ENCODE peak calls at places on chromosomes 3 and 15, in ten cellular contexts. One of them, this sample, is unnamed.

GRCh38 chr3:15292765-15293522 is 39.4 kb downstream of the SH3BP5 start:
- DNase-seq in cardiac muscle cell: no peak
- DNase-seq in body of pancreas: peak
- DNase-seq in fibroblast of lung: peak
- DNase-seq in astrocyte of the spinal cord: peak
- DNase-seq in AG10803: no peak
- DNase-seq in cardiac fibroblast: peak
- DNase-seq in IMR-90: peak
- DNase-seq in fibroblast of pulmonary artery: peak
- DNase-seq in adrenal gland: peak
- DNase-seq in this sample: peak

GRCh38 chr15:42331235-42331634 is 28.1 kb upstream of the CAPN3 start:
- DNase-seq in cardiac muscle cell: peak
- DNase-seq in body of pancreas: no peak
- DNase-seq in fibroblast of lung: no peak
- DNase-seq in astrocyte of the spinal cord: no peak
- DNase-seq in AG10803: peak
- DNase-seq in cardiac fibroblast: no peak
- DNase-seq in IMR-90: peak
- DNase-seq in fibroblast of pulmonary artery: no peak
- DNase-seq in adrenal gland: no peak
- DNase-seq in this sample: no peak

GRCh38 chr3:159923961-159924360 is 64.7 kb upstream of the IL12A start:
- DNase-seq in cardiac muscle cell: no peak
- DNase-seq in body of pancreas: no peak
- DNase-seq in fibroblast of lung: peak
- DNase-seq in astrocyte of the spinal cord: no peak
- DNase-seq in AG10803: no peak
- DNase-seq in cardiac fibroblast: peak
- DNase-seq in IMR-90: peak
- DNase-seq in fibroblast of pulmonary artery: no peak
- DNase-seq in adrenal gland: no peak
- DNase-seq in this sample: no peak

GRCh38 chr15:48005921-48006541 is 114.8 kb upstream of the SLC24A5 start:
- DNase-seq in cardiac muscle cell: no peak
- DNase-seq in body of pancreas: no peak
- DNase-seq in fibroblast of lung: no peak
- DNase-seq in astrocyte of the spinal cord: no peak
- DNase-seq in AG10803: peak
- DNase-seq in cardiac fibroblast: no peak
- DNase-seq in IMR-90: no peak
- DNase-seq in fibroblast of pulmonary artery: no peak
- DNase-seq in adrenal gland: no peak
- DNase-seq in this sample: peak

GRCh38 chr15:78162038-78162437 is 12.9 kb downstream of the IDH3A start:
- DNase-seq in cardiac muscle cell: no peak
- DNase-seq in body of pancreas: no peak
- DNase-seq in fibroblast of lung: no peak
- DNase-seq in astrocyte of the spinal cord: no peak
- DNase-seq in AG10803: no peak
- DNase-seq in cardiac fibroblast: no peak
- DNase-seq in IMR-90: no peak
- DNase-seq in fibroblast of pulmonary artery: no peak
- DNase-seq in adrenal gland: no peak
- DNase-seq in this sample: no peak

GRCh38 chr15:47674576-47675232 is 42.6 kb upstream of the SEMA6D start:
- DNase-seq in cardiac muscle cell: no peak
- DNase-seq in body of pancreas: no peak
- DNase-seq in fibroblast of lung: no peak
- DNase-seq in astrocyte of the spinal cord: no peak
- DNase-seq in AG10803: no peak
- DNase-seq in cardiac fibroblast: no peak
- DNase-seq in IMR-90: no peak
- DNase-seq in fibroblast of pulmonary artery: no peak
- DNase-seq in adrenal gland: no peak
- DNase-seq in this sample: no peak

GRCh38 chr3:45590256-45590655 is 4.3 kb upstream of the LIMD1 start:
- DNase-seq in cardiac muscle cell: no peak
- DNase-seq in body of pancreas: no peak
- DNase-seq in fibroblast of lung: no peak
- DNase-seq in astrocyte of the spinal cord: no peak
- DNase-seq in AG10803: no peak
- DNase-seq in cardiac fibroblast: no peak
- DNase-seq in IMR-90: no peak
- DNase-seq in fibroblast of pulmonary artery: no peak
- DNase-seq in adrenal gland: no peak
- DNase-seq in this sample: no peak

GRCh38 chr15:58932791-58933310 is 628 bp downstream of the SLTM start:
- DNase-seq in cardiac muscle cell: peak
- DNase-seq in body of pancreas: peak
- DNase-seq in fibroblast of lung: peak
- DNase-seq in astrocyte of the spinal cord: peak
- DNase-seq in AG10803: peak
- DNase-seq in cardiac fibroblast: peak
- DNase-seq in IMR-90: no peak
- DNase-seq in fibroblast of pulmonary artery: peak
- DNase-seq in adrenal gland: no peak
- DNase-seq in this sample: no peak

GRCh38 chr3:112671930-112672715 is 31.2 kb upstream of the CCDC80 start:
- DNase-seq in cardiac muscle cell: no peak
- DNase-seq in body of pancreas: no peak
- DNase-seq in fibroblast of lung: peak
- DNase-seq in astrocyte of the spinal cord: peak
- DNase-seq in AG10803: peak
- DNase-seq in cardiac fibroblast: peak
- DNase-seq in IMR-90: peak
- DNase-seq in fibroblast of pulmonary artery: peak
- DNase-seq in adrenal gland: no peak
- DNase-seq in this sample: peak

GRCh38 chr3:65178703-65179102 is 490.9 kb upstream of the ADAMTS9 start:
- DNase-seq in cardiac muscle cell: no peak
- DNase-seq in body of pancreas: no peak
- DNase-seq in fibroblast of lung: peak
- DNase-seq in astrocyte of the spinal cord: peak
- DNase-seq in AG10803: no peak
- DNase-seq in cardiac fibroblast: peak
- DNase-seq in IMR-90: no peak
- DNase-seq in fibroblast of pulmonary artery: peak
- DNase-seq in adrenal gland: no peak
- DNase-seq in this sample: peak

GRCh38 chr15:101559938-101560337 is 70.4 kb upstream of the PCSK6 start:
- DNase-seq in cardiac muscle cell: no peak
- DNase-seq in body of pancreas: no peak
- DNase-seq in fibroblast of lung: no peak
- DNase-seq in astrocyte of the spinal cord: no peak
- DNase-seq in AG10803: no peak
- DNase-seq in cardiac fibroblast: no peak
- DNase-seq in IMR-90: no peak
- DNase-seq in fibroblast of pulmonary artery: no peak
- DNase-seq in adrenal gland: no peak
- DNase-seq in this sample: no peak

GRCh38 chr3:88189361-88189810 is 39.6 kb downstream of the C3orf38 start:
- DNase-seq in cardiac muscle cell: no peak
- DNase-seq in body of pancreas: no peak
- DNase-seq in fibroblast of lung: no peak
- DNase-seq in astrocyte of the spinal cord: no peak
- DNase-seq in AG10803: peak
- DNase-seq in cardiac fibroblast: no peak
- DNase-seq in IMR-90: no peak
- DNase-seq in fibroblast of pulmonary artery: no peak
- DNase-seq in adrenal gland: no peak
- DNase-seq in this sample: peak

GRCh38 chr3:194197981-194198695 is 62.2 kb downstream of the HES1 start:
- DNase-seq in cardiac muscle cell: no peak
- DNase-seq in body of pancreas: no peak
- DNase-seq in fibroblast of lung: no peak
- DNase-seq in astrocyte of the spinal cord: no peak
- DNase-seq in AG10803: no peak
- DNase-seq in cardiac fibroblast: no peak
- DNase-seq in IMR-90: no peak
- DNase-seq in fibroblast of pulmonary artery: no peak
- DNase-seq in adrenal gland: no peak
- DNase-seq in this sample: no peak

GRCh38 chr3:13669457-13669856 is 120.5 kb downstream of the FBLN2 start:
- DNase-seq in cardiac muscle cell: no peak
- DNase-seq in body of pancreas: no peak
- DNase-seq in fibroblast of lung: no peak
- DNase-seq in astrocyte of the spinal cord: no peak
- DNase-seq in AG10803: no peak
- DNase-seq in cardiac fibroblast: no peak
- DNase-seq in IMR-90: no peak
- DNase-seq in fibroblast of pulmonary artery: no peak
- DNase-seq in adrenal gland: no peak
- DNase-seq in this sample: no peak

GRCh38 chr3:115691964-115692363 is 68.7 kb downstream of the GAP43 start:
- DNase-seq in cardiac muscle cell: no peak
- DNase-seq in body of pancreas: no peak
- DNase-seq in fibroblast of lung: no peak
- DNase-seq in astrocyte of the spinal cord: no peak
- DNase-seq in AG10803: no peak
- DNase-seq in cardiac fibroblast: no peak
- DNase-seq in IMR-90: no peak
- DNase-seq in fibroblast of pulmonary artery: no peak
- DNase-seq in adrenal gland: no peak
- DNase-seq in this sample: no peak
- TF ChIP-seq CTCF in cardiac muscle cell: no peak
- TF ChIP-seq CTCF in body of pancreas: no peak
- TF ChIP-seq CTCF in fibroblast of lung: no peak
- TF ChIP-seq CTCF in astrocyte of the spinal cord: no peak
- TF ChIP-seq CTCF in AG10803: no peak
- TF ChIP-seq CTCF in cardiac fibroblast: no peak
- TF ChIP-seq CTCF in IMR-90: no peak
- TF ChIP-seq CTCF in fibroblast of pulmonary artery: no peak
- TF ChIP-seq CTCF in adrenal gland: no peak
- TF ChIP-seq CTCF in this sample: no peak

DNA sequence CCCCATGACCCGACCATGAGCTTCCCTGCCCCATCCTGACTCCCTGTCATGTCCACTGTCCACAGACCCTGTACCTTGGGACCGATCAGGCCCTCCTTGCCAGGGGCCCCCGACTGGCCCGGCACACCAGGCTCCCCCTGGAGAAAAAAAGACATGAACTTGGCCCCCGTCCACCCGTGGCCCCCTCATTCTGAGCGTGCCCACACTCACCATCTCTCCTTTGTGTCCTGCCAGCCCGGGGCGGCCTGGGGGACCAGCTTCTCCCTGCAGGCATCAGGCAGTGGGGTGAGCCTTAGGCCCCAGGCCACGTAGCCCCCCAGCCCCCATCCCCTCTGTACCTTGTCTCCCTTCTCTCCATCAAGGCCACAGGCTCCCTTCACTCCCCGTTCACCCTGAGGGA is 3.9 kb upstream of the UCN2 start:
- DNase-seq in cardiac muscle cell: no peak
- DNase-seq in body of pancreas: no peak
- DNase-seq in fibroblast of lung: no peak
- DNase-seq in astrocyte of the spinal cord: no peak
- DNase-seq in AG10803: no peak
- DNase-seq in cardiac fibroblast: no peak
- DNase-seq in IMR-90: no peak
- DNase-seq in fibroblast of pulmonary artery: no peak
- DNase-seq in adrenal gland: no peak
- DNase-seq in this sample: no peak
- TF ChIP-seq CTCF in cardiac muscle cell: no peak
- TF ChIP-seq CTCF in body of pancreas: no peak
- TF ChIP-seq CTCF in fibroblast of lung: no peak
- TF ChIP-seq CTCF in astrocyte of the spinal cord: no peak
- TF ChIP-seq CTCF in AG10803: no peak
- TF ChIP-seq CTCF in cardiac fibroblast: no peak
- TF ChIP-seq CTCF in IMR-90: no peak
- TF ChIP-seq CTCF in fibroblast of pulmonary artery: no peak
- TF ChIP-seq CTCF in adrenal gland: no peak
- TF ChIP-seq CTCF in this sample: no peak

DNA sequence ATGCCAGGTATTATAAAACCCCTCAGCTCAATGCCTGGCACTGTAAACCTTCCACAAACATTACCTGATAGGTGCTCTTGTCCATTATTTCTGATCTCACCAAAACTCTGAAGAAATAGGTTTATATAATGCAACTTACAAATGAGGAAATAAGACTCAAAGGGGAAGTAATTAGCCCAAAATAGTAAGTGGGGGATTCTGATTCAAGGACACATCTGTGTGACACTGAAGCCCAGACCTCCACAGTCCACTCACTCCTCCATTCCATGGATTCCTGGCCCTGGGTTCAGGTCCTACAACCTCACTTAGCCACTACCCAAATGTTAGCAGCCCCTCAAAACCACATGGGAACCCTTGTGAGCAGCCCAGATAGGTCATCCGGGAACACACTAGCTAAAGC is 49.9 kb downstream of the TRANK1 start:
- DNase-seq in cardiac muscle cell: no peak
- DNase-seq in body of pancreas: no peak
- DNase-seq in fibroblast of lung: no peak
- DNase-seq in astrocyte of the spinal cord: no peak
- DNase-seq in AG10803: no peak
- DNase-seq in cardiac fibroblast: no peak
- DNase-seq in IMR-90: no peak
- DNase-seq in fibroblast of pulmonary artery: no peak
- DNase-seq in adrenal gland: no peak
- DNase-seq in this sample: no peak
- TF ChIP-seq CTCF in cardiac muscle cell: no peak
- TF ChIP-seq CTCF in body of pancreas: no peak
- TF ChIP-seq CTCF in fibroblast of lung: no peak
- TF ChIP-seq CTCF in astrocyte of the spinal cord: no peak
- TF ChIP-seq CTCF in AG10803: no peak
- TF ChIP-seq CTCF in cardiac fibroblast: no peak
- TF ChIP-seq CTCF in IMR-90: no peak
- TF ChIP-seq CTCF in fibroblast of pulmonary artery: no peak
- TF ChIP-seq CTCF in adrenal gland: no peak
- TF ChIP-seq CTCF in this sample: no peak

GRCh38 chr3:77535116-77535515 is 495.2 kb downstream of the ROBO2 start:
- DNase-seq in cardiac muscle cell: peak
- DNase-seq in body of pancreas: no peak
- DNase-seq in fibroblast of lung: no peak
- DNase-seq in astrocyte of the spinal cord: no peak
- DNase-seq in AG10803: no peak
- DNase-seq in cardiac fibroblast: no peak
- DNase-seq in IMR-90: no peak
- DNase-seq in fibroblast of pulmonary artery: no peak
- DNase-seq in adrenal gland: no peak
- DNase-seq in this sample: no peak

GRCh38 chr3:77539014-77539413 is 499.1 kb downstream of the ROBO2 start:
- DNase-seq in cardiac muscle cell: no peak
- DNase-seq in body of pancreas: no peak
- DNase-seq in fibroblast of lung: no peak
- DNase-seq in astrocyte of the spinal cord: no peak
- DNase-seq in AG10803: no peak
- DNase-seq in cardiac fibroblast: no peak
- DNase-seq in IMR-90: no peak
- DNase-seq in fibroblast of pulmonary artery: no peak
- DNase-seq in adrenal gland: no peak
- DNase-seq in this sample: no peak

GRCh38 chr3:77541203-77541922 is 501.5 kb downstream of the ROBO2 start:
- DNase-seq in cardiac muscle cell: peak
- DNase-seq in body of pancreas: no peak
- DNase-seq in fibroblast of lung: peak
- DNase-seq in astrocyte of the spinal cord: no peak
- DNase-seq in AG10803: no peak
- DNase-seq in cardiac fibroblast: no peak
- DNase-seq in IMR-90: no peak
- DNase-seq in fibroblast of pulmonary artery: no peak
- DNase-seq in adrenal gland: peak
- DNase-seq in this sample: no peak

GRCh38 chr3:77539677-77540076 is 499.8 kb downstream of the ROBO2 start:
- DNase-seq in cardiac muscle cell: no peak
- DNase-seq in body of pancreas: no peak
- DNase-seq in fibroblast of lung: no peak
- DNase-seq in astrocyte of the spinal cord: no peak
- DNase-seq in AG10803: no peak
- DNase-seq in cardiac fibroblast: no peak
- DNase-seq in IMR-90: no peak
- DNase-seq in fibroblast of pulmonary artery: no peak
- DNase-seq in adrenal gland: no peak
- DNase-seq in this sample: no peak

GRCh38 chr3:77536038-77536775 is 496.3 kb downstream of the ROBO2 start:
- DNase-seq in cardiac muscle cell: peak
- DNase-seq in body of pancreas: no peak
- DNase-seq in fibroblast of lung: no peak
- DNase-seq in astrocyte of the spinal cord: no peak
- DNase-seq in AG10803: peak
- DNase-seq in cardiac fibroblast: no peak
- DNase-seq in IMR-90: no peak
- DNase-seq in fibroblast of pulmonary artery: no peak
- DNase-seq in adrenal gland: no peak
- DNase-seq in this sample: peak
- TF ChIP-seq CTCF in cardiac muscle cell: no peak
- TF ChIP-seq CTCF in body of pancreas: no peak
- TF ChIP-seq CTCF in fibroblast of lung: no peak
- TF ChIP-seq CTCF in astrocyte of the spinal cord: no peak
- TF ChIP-seq CTCF in AG10803: no peak
- TF ChIP-seq CTCF in cardiac fibroblast: no peak
- TF ChIP-seq CTCF in IMR-90: no peak
- TF ChIP-seq CTCF in fibroblast of pulmonary artery: no peak
- TF ChIP-seq CTCF in adrenal gland: no peak
- TF ChIP-seq CTCF in this sample: no peak